ENCODE peak calls at places on chromosomes 7 and 10, in six cellular contexts. K, X, I, B, U and H are unnamed samples.

GRCh38 chr7:66418537-66418936 is 210.1 kb upstream of the KCTD7 start:
- DNase-seq in U (no peak), K (no peak), X (no peak), I (no peak), B (no peak), H (no peak)

GRCh38 chr7:150735596-150736358 is 1.4 kb upstream of the GIMAP5 start:
- DNase-seq in I (no peak), B (no peak), X (no peak), K (no peak), U (no peak), H (no peak)

GRCh38 chr7:159204664-159205063 is 60.0 kb upstream of the VIPR2 start:
- DNase-seq in K (no peak), X (no peak), B (no peak), I (no peak), U (no peak), H (no peak)

GRCh38 chr7:75732764-75733630 is 5.7 kb downstream of the HIP1 start:
- DNase-seq in K (no peak), U (peak), X (peak), I (peak), B (no peak), H (no peak)

GRCh38 chr7:77543910-77544309 is 6.8 kb downstream of the PTPN12 start:
- DNase-seq in B (no peak), I (no peak), K (no peak), U (no peak), X (no peak), H (no peak)

GRCh38 chr7:77791956-77792355 is 6.3 kb downstream of the TMEM60 start:
- DNase-seq in X (no peak), I (no peak), U (no peak), K (no peak), B (no peak), H (no peak)

GRCh38 chr7:27096756-27097514 is 1.1 kb upstream of the HOXA1 start:
- DNase-seq in B (no peak), K (no peak), U (no peak), X (no peak), I (peak), H (no peak)

GRCh38 chr10:30554443-30554831 is 75.1 kb downstream of the LYZL2 start:
- DNase-seq in X (no peak), I (no peak), B (no peak), U (no peak), K (no peak), H (no peak)

GRCh38 chr10:11208908-11209809 is 191.5 kb downstream of the CELF2 start:
- DNase-seq in I (no peak), B (no peak), U (no peak), K (no peak), X (no peak), H (no peak)

GRCh38 chr10:124092270-124093075 is 925 bp downstream of the CHST15 start:
- DNase-seq in B (no peak), X (no peak), K (no peak), U (peak), I (no peak), H (peak)

GRCh38 chr7:133053321-133053891 is 28.5 kb downstream of the CHCHD3 start:
- DNase-seq in X (no peak), U (peak), B (no peak), K (no peak), I (peak), H (no peak)

GRCh38 chr7:24963218-24963617 is 16.8 kb downstream of the OSBPL3 start:
- DNase-seq in I (peak), U (no peak), X (no peak), B (no peak), K (peak), H (no peak)

GRCh38 chr7:6181136-6181535 is 91.3 kb downstream of the CYTH3 start:
- DNase-seq in U (no peak), B (no peak), I (no peak), K (no peak), X (no peak), H (no peak)

GRCh38 chr7:140638311-140638791 is 2.3 kb downstream of the DENND2A start:
- DNase-seq in K (no peak), U (no peak), X (no peak), I (peak), B (no peak), H (no peak)
- TF ChIP-seq BHLHE40 in K (no peak), U (no peak), X (no peak), I (no peak), B (no peak), H (no peak)

GRCh38 chr10:49162761-49163160 is 25.4 kb downstream of the TMEM273 start:
- DNase-seq in U (no peak), X (no peak), B (no peak), I (no peak), K (no peak), H (no peak)

GRCh38 chr10:49162063-49162462 is 26.1 kb downstream of the TMEM273 start:
- DNase-seq in U (no peak), I (peak), K (no peak), B (no peak), X (no peak), H (no peak)

GRCh38 chr10:49164587-49165188 is 23.5 kb downstream of the TMEM273 start:
- DNase-seq in B (peak), I (peak), K (no peak), U (peak), X (peak), H (peak)

GRCh38 chr10:49165259-49165658 is 22.9 kb downstream of the TMEM273 start:
- DNase-seq in K (no peak), I (no peak), U (no peak), B (no peak), X (no peak), H (no peak)

DNA sequence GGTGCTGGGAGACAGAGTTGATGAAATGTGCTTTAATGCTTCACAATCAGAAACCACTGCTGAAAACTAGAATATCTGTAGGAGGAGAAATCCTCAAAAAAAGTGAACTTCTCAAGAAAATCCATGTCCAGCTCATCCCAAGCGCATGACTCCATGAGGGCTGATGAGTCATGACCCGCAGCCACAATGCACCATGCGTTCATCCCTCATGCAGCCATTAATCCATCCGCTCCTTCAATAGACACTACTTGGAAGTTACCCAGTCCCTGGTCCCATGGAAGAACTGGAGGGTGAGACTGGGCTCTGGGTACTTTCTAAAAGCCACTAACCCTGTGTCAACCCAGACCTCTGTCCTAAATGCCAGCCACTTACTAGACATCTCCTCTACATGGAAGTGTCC is 24.4 kb downstream of the TMEM273 start:
- DNase-seq in B (no peak), U (no peak), I (peak), K (no peak), X (no peak), H (no peak)
- TF ChIP-seq BHLHE40 in B (no peak), U (no peak), I (peak), K (no peak), X (no peak), H (no peak)

GRCh38 chr7:127290801-127291361 is 38.1 kb upstream of the GRM8 start:
- DNase-seq in U (no peak), X (no peak), K (no peak), B (no peak), I (peak), H (no peak)

DNA sequence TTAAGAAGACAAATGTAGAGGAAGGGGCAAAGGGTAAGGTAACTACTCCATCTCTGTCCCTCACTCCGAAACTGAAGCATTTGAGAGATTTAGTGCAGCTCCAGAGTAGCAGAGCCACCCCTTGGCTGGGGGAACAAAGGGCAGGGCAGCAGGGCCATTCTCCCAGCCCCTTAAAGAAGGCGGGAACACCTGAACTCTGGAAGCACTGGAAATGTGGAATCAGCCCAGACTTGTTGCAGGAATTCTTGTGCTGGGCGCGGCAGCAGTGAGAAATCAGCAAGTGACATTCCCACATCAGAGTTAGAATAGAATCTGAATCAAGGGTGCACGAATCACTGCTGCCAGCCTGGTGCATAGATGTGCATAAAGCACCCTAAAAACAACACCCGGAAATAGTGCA is 34.4 kb upstream of the GRM8 start:
- DNase-seq in U (no peak), I (no peak), X (no peak), K (no peak), B (no peak), H (no peak)
- TF ChIP-seq BHLHE40 in U (no peak), I (no peak), X (no peak), K (no peak), B (no peak), H (no peak)

DNA sequence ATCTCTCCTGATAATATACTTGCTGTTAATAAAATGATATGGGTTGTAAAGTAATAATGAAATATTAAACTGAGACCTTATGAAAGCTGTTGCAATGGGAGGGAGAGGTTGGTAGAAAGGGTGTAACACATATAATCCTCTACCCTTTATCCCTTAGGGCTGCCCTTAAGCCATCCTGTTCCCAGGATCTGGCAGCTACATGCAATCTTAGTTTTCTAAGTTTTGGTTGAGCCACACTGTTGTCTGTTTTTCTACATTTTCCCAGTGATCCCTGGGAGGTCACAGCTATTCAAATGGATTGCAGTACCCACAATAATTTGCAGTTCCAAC is 6.4 kb downstream of the COA1 start:
- DNase-seq in I (no peak), K (no peak), U (no peak), B (no peak), X (no peak), H (no peak)
- TF ChIP-seq BHLHE40 in I (no peak), K (no peak), U (no peak), B (no peak), X (no peak), H (no peak)

GRCh38 chr7:105000190-105000589 is 13.8 kb upstream of the KMT2E start:
- DNase-seq in U (no peak), B (no peak), X (no peak), I (no peak), K (no peak), H (no peak)

GRCh38 chr7:104998040-104998752 is 15.8 kb upstream of the KMT2E start:
- DNase-seq in X (no peak), I (no peak), K (no peak), U (no peak), B (no peak), H (no peak)

GRCh38 chr7:105001652-105002184 is 12.3 kb upstream of the KMT2E start:
- DNase-seq in B (no peak), K (no peak), U (no peak), X (no peak), I (no peak), H (no peak)

GRCh38 chr7:105003275-105003674 is 10.7 kb upstream of the KMT2E start:
- DNase-seq in I (peak), X (no peak), K (no peak), U (no peak), B (no peak), H (no peak)

GRCh38 chr7:105000927-105001336 is 13.1 kb upstream of the KMT2E start:
- DNase-seq in I (no peak), B (no peak), U (no peak), X (no peak), K (no peak), H (no peak)
- TF ChIP-seq BHLHE40 in I (no peak), B (no peak), U (no peak), X (no peak), K (no peak), H (no peak)

DNA sequence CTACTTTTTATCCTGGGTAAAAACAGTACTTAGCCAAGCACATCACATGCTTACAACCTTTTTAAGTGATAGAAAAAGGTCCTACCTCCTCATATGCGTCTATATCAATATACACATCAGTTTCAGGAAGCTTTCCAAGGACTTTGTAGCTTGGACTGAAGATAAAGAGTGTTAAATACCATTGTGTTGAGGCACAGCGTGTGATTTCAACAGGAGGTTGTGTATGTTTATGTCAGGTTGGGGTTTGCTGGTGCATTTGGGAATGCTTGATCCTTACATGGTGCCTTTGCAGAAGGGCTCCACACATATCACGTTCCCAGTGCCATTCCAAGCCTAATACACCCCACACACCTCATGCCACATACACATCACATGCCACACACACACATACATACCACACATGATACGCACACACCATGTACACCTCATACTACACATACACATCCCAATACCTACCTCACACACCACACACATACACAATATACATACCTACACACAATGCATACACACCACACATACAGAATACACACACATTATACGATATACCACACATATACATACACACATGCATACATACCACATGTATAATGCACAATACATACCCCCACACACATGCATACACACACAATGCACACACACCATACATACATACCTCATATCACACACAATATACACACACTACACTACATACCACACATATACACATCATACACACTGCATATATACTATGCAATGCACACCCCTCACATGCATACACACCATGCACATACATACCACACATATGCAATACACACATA is 33.1 kb downstream of the PSMC2 start:
- DNase-seq in X (no peak), B (peak), I (peak), U (no peak), K (no peak), H (no peak)
- TF ChIP-seq BHLHE40 in X (no peak), B (no peak), I (no peak), U (no peak), K (no peak), H (no peak)

DNA sequence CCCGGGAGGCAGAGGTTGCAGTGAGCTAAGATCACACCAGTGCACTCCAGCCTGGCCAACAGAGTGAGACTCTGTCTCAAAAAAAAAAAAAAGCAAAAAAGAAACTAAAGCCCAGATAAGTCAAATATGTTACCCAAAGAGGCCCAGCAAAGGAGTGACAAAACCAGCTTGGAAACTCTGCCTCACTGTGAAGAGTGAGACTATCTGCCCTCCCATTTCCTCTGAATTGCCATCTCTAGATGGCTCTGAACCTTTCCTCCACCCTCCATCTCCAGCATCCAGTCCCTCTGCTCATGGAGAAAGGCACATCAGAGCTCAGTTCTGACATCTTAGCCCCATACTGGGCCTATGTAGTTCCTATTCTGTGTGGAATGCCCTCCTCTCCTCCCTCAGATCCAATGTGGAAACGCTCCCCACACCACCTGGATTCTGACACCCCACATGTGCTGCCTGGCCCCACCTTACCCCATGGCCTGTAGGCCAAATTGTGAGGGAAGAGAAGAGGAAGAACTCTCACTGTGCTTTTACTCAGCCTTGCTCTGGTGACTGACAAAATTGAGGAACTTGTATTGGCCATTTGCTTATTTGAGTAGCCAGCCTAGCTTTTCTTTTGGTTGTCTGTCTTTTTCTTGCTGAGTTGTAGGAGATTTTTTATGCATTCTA is 18.0 kb upstream of the NUDCD3 start:
- DNase-seq in K (no peak), I (no peak), U (no peak), X (no peak), B (no peak), H (no peak)
- TF ChIP-seq BHLHE40 in K (no peak), I (no peak), U (no peak), X (no peak), B (no peak), H (no peak)

GRCh38 chr7:7369134-7369533 is 166.5 kb downstream of the COL28A1 start:
- DNase-seq in K (no peak), U (no peak), X (no peak), B (no peak), I (no peak), H (no peak)
- TF ChIP-seq BHLHE40 in K (no peak), U (no peak), X (no peak), B (no peak), I (no peak), H (no peak)

DNA sequence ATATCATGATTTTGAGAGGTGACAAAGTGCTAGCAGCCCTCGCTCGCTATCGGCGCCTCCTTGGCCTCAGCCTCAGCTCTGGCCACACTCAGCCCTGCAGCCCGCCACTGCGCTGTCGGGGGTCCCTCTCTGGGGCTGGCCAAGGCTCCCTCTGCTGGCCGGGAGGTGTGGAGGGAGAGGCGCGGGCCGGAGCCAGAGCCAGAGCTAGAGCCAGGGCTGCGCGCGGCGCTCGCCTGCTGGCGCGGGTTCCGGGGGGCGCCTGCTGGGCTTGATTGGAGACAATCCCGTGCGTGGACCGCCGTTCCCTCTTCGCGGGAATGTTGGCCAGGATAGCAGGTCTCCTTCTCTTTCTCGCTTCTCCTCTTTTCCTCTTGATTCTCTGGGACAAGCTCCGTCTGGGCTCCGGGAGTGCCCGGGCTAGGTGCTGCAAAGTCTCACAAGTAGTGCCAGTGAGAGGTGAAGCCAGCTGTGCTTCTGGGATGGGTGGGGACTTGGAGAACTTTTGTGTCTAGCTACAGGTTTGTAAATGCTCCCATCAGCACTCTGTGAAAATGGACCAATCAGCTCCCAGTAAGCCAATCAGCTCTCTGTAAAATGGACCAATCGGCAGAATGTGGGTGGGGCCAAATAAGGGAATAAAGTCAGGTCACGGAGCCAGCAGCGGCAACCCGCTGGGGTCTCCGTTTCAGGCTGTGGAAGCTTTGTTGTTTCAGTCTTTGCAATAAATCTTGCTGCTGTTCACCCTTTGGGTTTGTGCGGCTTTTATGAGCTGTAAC is 43.4 kb upstream of the ELMO1 start:
- DNase-seq in U (no peak), K (no peak), I (no peak), X (no peak), B (no peak), H (no peak)
- TF ChIP-seq BHLHE40 in U (no peak), K (no peak), I (no peak), X (no peak), B (no peak), H (no peak)